ENCODE peak calls at places on chromosome 1, in six cellular contexts. M is body of pancreas, T is mammary epithelial cell, Z is psoas muscle, D is pancreas, X is dorsolateral prefrontal cortex. G is an unnamed sample.

GRCh38 chr1:43935711-43936427 is 2.3 kb downstream of the ARTN start:
- DNase-seq in Z (no peak), T (peak; percentile 94), D (peak; percentile 80), X (no peak), M (peak; percentile 85), G (no peak)

GRCh38 chr1:42886046-42886739 is 39.8 kb downstream of the ZNF691 start:
- DNase-seq in X (no peak), D (no peak), M (no peak), T (no peak), Z (no peak), G (no peak)

GRCh38 chr1:204288061-204288588 is 71.6 kb downstream of the PLEKHA6 start:
- DNase-seq in Z (peak; percentile 88), T (peak; percentile 95), X (no peak), D (peak; percentile 75), M (peak; percentile 90), G (peak; percentile 75)

GRCh38 chr1:153985341-153985912 is 712 bp downstream of the RAB13 start:
- DNase-seq in X (no peak), T (peak; percentile 50), D (no peak), M (peak; percentile 31), Z (peak; percentile 81), G (no peak)

GRCh38 chr1:17239420-17239819 is 9.5 kb upstream of the PADI3 start:
- DNase-seq in Z (peak; percentile 33), X (peak; percentile 45), T (peak; percentile 91), D (peak; percentile 41), M (peak; percentile 59), G (peak; percentile 39)

GRCh38 chr1:18645172-18646090 is 14.8 kb downstream of the PAX7 start:
- DNase-seq in X (no peak), M (no peak), T (no peak), Z (no peak), D (no peak), G (no peak)

GRCh38 chr1:2314803-2315710 is 76.3 kb downstream of the MORN1 start:
- DNase-seq in D (peak; percentile 35), Z (peak; percentile 77), T (no peak), M (peak; percentile 41), X (no peak), G (peak; percentile 74)

GRCh38 chr1:10980094-10980577 is 32.3 kb upstream of the TARDBP start:
- DNase-seq in D (peak; percentile 94), X (peak; percentile 79), M (peak; percentile 95), T (peak; percentile 78), Z (peak; percentile 91), G (peak; percentile 72)

GRCh38 chr1:187680823-187681222 is 852.1 kb downstream of the PLA2G4A start:
- DNase-seq in X (no peak), M (no peak), T (no peak), Z (no peak), D (no peak), G (no peak)

GRCh38 chr1:159012495-159012894 is 2.8 kb downstream of the IFI16 start:
- DNase-seq in D (no peak), Z (no peak), X (no peak), M (no peak), T (peak; percentile 6), G (peak; percentile 10)

GRCh38 chr1:244102471-244102870 is 51.4 kb downstream of the ZBTB18 start:
- DNase-seq in X (no peak), M (no peak), Z (no peak), D (no peak), T (no peak), G (no peak)
- TF ChIP-seq CTCF in X (no peak), M (no peak), Z (no peak), D (no peak), T (no peak), G (no peak)

GRCh38 chr1:182279724-182280506 is 111.7 kb downstream of the GLUL start:
- DNase-seq in D (no peak), X (peak; percentile 96), Z (peak; percentile 70), M (peak; percentile 11), T (no peak), G (peak; percentile 8)

GRCh38 chr1:182280521-182280920 is 111.1 kb downstream of the GLUL start:
- DNase-seq in X (no peak), D (no peak), M (no peak), T (no peak), Z (no peak), G (no peak)

GRCh38 chr1:182281541-182281940 is 110.0 kb downstream of the GLUL start:
- DNase-seq in Z (no peak), X (peak; percentile 88), T (no peak), M (no peak), D (no peak), G (peak; percentile 14)

GRCh38 chr1:182279302-182279701 is 112.3 kb downstream of the GLUL start:
- DNase-seq in M (no peak), Z (no peak), X (no peak), T (no peak), D (no peak), G (no peak)

DNA sequence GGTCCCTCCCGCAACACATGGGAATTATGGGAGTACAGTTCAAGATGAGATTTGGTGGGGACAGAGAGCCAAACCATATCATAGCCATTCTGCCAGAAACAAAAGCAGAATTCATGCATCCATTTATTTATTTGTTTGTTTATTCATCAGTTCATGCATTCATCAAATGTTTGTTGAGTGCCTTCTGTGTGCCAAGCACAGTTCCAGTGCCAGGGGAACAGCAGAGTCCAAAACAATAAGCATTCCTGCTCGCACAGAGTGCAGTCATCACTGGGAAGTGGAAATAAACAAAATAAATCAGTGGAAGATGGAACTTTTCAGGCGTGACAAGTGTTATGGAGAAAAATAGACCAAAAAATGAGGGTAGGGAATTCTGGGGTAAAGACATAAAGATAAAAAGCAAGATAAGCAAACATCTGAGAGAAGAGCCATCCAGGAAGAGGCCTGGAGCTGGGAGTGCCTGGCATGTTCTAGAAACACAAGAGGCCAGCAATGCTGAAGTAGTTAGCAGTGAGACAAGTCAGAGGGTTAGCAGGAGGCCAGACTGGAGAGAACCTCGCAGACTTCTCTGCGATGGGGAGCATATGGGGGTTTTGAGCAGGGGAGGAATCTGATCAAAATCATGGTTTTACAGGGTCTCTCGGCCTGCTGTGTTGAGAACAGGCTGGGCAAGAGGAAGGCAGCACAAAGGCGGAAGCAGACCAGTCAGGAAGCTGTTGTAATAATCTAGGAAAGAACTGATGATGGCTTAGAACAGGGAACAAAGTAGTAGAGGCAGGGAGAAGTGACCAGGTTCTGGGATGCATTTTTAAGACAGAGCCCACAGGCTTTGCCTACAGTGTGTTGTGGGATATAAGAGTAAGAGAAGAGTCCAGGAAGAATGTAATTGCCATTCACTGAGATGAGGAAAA is 113.2 kb downstream of the GLUL start:
- DNase-seq in M (no peak), Z (no peak), X (no peak), D (no peak), T (no peak), G (no peak)
- H3K27ac ChIP-seq in M (no peak overlapping the region), Z (no peak overlapping the region), X (peak overlapping the region; percentile 98), D (no peak overlapping the region), T (no peak overlapping the region), G (no peak overlapping the region)

GRCh38 chr1:246687002-246687401 is 37.2 kb upstream of the SCCPDH start:
- DNase-seq in Z (no peak), D (no peak), M (no peak), T (no peak), X (no peak), G (no peak)
- TF ChIP-seq CTCF in Z (no peak), D (no peak), M (no peak), T (no peak), X (no peak), G (no peak)

GRCh38 chr1:200231787-200232222 is 178.0 kb downstream of the ZNF281 start:
- DNase-seq in M (no peak), X (no peak), Z (no peak), T (peak; percentile 4), D (no peak), G (no peak)
- H3K27ac ChIP-seq in M (no peak overlapping the region), X (no peak overlapping the region), Z (no peak overlapping the region), T (no peak overlapping the region), D (no peak overlapping the region), G (no peak overlapping the region)

DNA sequence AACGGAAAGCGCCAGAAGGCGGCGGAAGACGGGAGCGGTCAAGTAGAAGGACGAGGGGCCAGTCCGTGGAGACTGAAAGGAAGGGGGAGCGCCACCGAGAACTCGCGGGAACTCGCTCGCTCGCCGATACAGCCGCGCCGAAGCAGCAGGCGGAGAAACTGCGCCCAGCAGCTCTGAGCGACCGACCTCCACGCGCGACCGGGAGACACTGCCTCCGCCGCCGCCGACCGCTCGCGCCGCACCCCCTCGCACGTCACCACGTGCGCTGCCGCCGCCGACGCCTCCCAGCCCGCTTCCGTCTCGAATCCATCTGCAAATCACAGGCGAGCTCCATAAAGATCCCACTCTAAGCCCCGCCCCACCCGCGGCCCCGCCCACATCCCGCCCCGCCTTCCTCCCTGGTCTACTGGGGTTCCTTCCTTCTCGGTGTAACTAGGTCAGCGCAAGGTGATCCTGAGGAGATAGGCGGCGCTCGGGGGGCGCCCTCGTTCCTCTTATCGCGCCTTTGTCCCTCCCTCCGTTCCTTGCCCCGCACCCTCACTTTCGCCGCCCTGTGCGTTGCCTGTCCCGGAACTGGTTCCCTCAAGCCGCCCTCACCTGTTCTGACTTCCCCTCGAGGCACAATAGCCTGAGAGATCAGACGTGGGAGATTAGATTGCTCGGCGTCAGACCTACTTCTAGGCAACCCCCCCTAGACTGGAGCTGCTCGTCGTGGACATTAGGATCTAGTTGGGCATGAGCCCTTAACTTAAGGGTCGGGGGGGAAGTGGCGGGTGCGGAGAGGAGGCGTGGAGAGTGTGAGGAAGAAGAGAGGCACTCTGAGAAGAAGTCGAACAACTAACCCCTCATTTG is at the start of gene IVNS1ABP:
- DNase-seq in T (peak; percentile 94), M (peak; percentile 94), Z (peak; percentile 96), X (peak; percentile 94), D (peak; percentile 94), G (peak; percentile 95)
- TF ChIP-seq CTCF in T (peak; percentile 46), M (no peak), Z (no peak), X (no peak), D (no peak), G (no peak)

GRCh38 chr1:3691421-3692204 is 39.3 kb downstream of the TP73 start:
- DNase-seq in X (no peak), Z (no peak), D (no peak), M (no peak), T (no peak), G (no peak)

GRCh38 chr1:3695326-3696217 is 43.3 kb downstream of the TP73 start:
- DNase-seq in M (peak; percentile 68), T (no peak), Z (peak; percentile 75), X (peak; percentile 40), D (peak; percentile 31), G (peak; percentile 35)

GRCh38 chr1:3690282-3691065 is 38.2 kb downstream of the TP73 start:
- DNase-seq in X (no peak), Z (no peak), T (peak; percentile 85), M (no peak), D (no peak), G (no peak)

GRCh38 chr1:3692593-3692992 is 40.3 kb downstream of the TP73 start:
- DNase-seq in X (no peak), Z (no peak), M (no peak), T (no peak), D (no peak), G (no peak)

GRCh38 chr1:3693321-3693720 is 41.0 kb downstream of the TP73 start:
- DNase-seq in Z (no peak), T (no peak), X (no peak), D (no peak), M (no peak), G (no peak)
- H3K27ac ChIP-seq in Z (no peak overlapping the region), T (no peak overlapping the region), X (no peak overlapping the region), D (no peak overlapping the region), M (no peak overlapping the region), G (no peak overlapping the region)

G was measured in heart right ventricle.